ENCODE peak calls at places on chromosome 20, in six cellular contexts. Z is GM23248, S is MM.1S, K is GM23338, M is OCI-LY7, C is HCT116. J is an unnamed sample. For H3K79me2, the result is how much of the 10 kb centered on the place peaks cover.

GRCh38 chr20:34530342-34530741 is 14.1 kb downstream of the DYNLRB1 start:
- DNase-seq in Z (no peak), S (no peak), K (no peak), M (no peak), C (no peak), J (no peak)

GRCh38 chr20:37915800-37916570 is 13.1 kb downstream of the VSTM2L start:
- DNase-seq in Z (no peak), S (no peak), K (peak), M (no peak), C (no peak), J (no peak)

GRCh38 chr20:57548177-57549058 is 12.5 kb upstream of the PCK1 start:
- DNase-seq in Z (no peak), S (no peak), K (no peak), M (no peak), C (no peak), J (peak)

GRCh38 chr20:31523361-31524283 is 9.4 kb downstream of the HM13 start:
- DNase-seq in Z (peak), S (no peak), K (no peak), M (no peak), C (no peak), J (no peak)

GRCh38 chr20:24445510-24446170 is 23.8 kb upstream of the SYNDIG1 start:
- DNase-seq in Z (no peak), S (no peak), K (peak), M (no peak), C (no peak), J (no peak)

GRCh38 chr20:44603327-44603726 is 20.9 kb downstream of the PKIG start:
- DNase-seq in Z (no peak), S (no peak), K (peak), M (no peak), C (no peak), J (no peak)

GRCh38 chr20:33280775-33281174 is 2.2 kb upstream of the BPIFB1 start:
- DNase-seq in Z (no peak), S (no peak), K (no peak), M (no peak), C (no peak), J (no peak)

GRCh38 chr20:17706632-17707031 is 6.9 kb downstream of the BANF2 start:
- DNase-seq in Z (no peak), S (no peak), K (no peak), M (no peak), C (no peak), J (no peak)

GRCh38 chr20:38272961-38273360 is 12.4 kb upstream of the KIAA1755 start:
- DNase-seq in Z (peak), S (no peak), K (no peak), M (no peak), C (no peak), J (no peak)

GRCh38 chr20:370151-370600 is 10.4 kb upstream of the TRIB3 start:
- DNase-seq in Z (no peak), S (no peak), K (no peak), M (no peak), C (no peak), J (peak)

GRCh38 chr20:1813674-1814635 is 81.3 kb upstream of the SIRPA start:
- DNase-seq in Z (no peak), S (no peak), K (no peak), M (no peak), C (no peak), J (no peak)

GRCh38 chr20:48657426-48658197 is 170.2 kb downstream of the PREX1 start:
- DNase-seq in Z (peak), S (peak), K (peak), M (peak), C (peak), J (peak)

GRCh38 chr20:20521736-20522135 is 153.8 kb downstream of the INSM1 start:
- DNase-seq in Z (no peak), S (no peak), K (no peak), M (no peak), C (no peak), J (no peak)

GRCh38 chr20:46343358-46344357 is 35.4 kb upstream of the CDH22 start:
- DNase-seq in Z (no peak), S (no peak), K (no peak), M (no peak), C (no peak), J (peak)

GRCh38 chr20:17661121-17661744 is 20.8 kb downstream of the RRBP1 start:
- DNase-seq in Z (peak), S (no peak), K (no peak), M (no peak), C (no peak), J (no peak)

GRCh38 chr20:24677626-24678328 is 208.3 kb downstream of the SYNDIG1 start:
- DNase-seq in Z (no peak), S (no peak), K (peak), M (no peak), C (no peak), J (no peak)

GRCh38 chr20:33673115-33673410 is 1.2 kb downstream of the NECAB3 start:
- DNase-seq in Z (no peak), S (peak), K (no peak), M (no peak), C (no peak), J (no peak)

GRCh38 chr20:63475209-63475608 is 2.8 kb upstream of the KCNQ2 start:
- DNase-seq in Z (peak), S (no peak), K (peak), M (no peak), C (no peak), J (no peak)

GRCh38 chr20:37223053-37223452 is 38.6 kb downstream of the GHRH start:
- DNase-seq in Z (peak), S (no peak), K (no peak), M (peak), C (no peak), J (peak)

GRCh38 chr20:32982617-32983458 is 21.4 kb downstream of the SUN5 start:
- DNase-seq in Z (no peak), S (no peak), K (no peak), M (no peak), C (no peak), J (no peak)

GRCh38 chr20:25063981-25064380 is 6.0 kb upstream of the ACSS1 start:
- DNase-seq in Z (no peak), S (no peak), K (no peak), M (no peak), C (no peak), J (no peak)

GRCh38 chr20:37630161-37630560 is 63.7 kb upstream of the CTNNBL1 start:
- DNase-seq in Z (no peak), S (no peak), K (no peak), M (no peak), C (no peak), J (no peak)

GRCh38 chr20:54794874-54795273 is 319.5 kb downstream of the DOK5 start:
- DNase-seq in Z (no peak), S (no peak), K (no peak), M (no peak), C (no peak), J (no peak)

DNA sequence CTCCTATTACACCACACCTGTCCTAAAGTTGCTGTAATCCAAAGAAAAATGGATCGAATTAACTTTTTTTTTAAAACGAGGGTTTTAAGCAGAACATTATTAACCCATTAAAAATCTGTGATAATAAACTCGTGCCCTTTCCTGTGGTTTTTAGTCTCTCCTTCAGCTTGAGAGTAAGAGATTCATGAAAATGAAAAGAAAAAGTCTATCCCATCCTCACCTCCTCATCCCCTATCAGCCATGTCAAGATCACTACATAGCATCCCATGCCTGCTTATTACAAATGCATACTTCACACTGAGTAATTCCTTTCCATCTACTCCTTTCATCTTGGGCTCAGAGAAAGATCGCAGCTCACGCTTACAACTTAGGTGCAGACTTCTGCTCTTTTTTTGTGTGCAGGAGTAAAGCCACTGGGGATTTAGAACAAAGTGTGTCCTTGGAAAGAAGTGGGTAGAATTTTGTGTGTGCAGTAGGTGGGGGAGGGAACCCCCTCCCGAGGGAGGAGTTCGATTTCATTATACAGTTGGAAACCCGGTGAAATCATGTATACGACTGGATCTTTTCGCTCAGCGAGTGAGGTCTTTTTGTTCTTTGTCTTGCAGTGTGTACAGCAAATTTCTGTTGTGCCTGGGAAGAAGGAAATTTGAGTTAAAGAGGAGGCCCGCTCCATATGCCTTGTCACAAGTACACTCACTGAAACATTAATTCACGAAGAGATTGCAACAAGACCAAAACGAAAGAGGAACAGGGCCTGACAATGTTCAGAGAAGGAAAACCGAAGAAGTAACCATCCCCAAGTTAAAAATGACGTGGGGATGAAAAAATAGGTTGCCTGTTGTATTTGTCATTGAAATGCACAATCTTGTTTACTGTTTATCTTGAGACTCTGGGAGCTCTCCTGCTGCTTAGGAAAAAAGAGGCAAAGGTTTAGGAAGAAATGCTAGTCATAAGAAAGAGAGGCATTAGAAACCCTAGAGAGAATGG is 146.5 kb upstream of the ZNF217 start:
- DNase-seq in Z (peak), S (peak), K (no peak), M (peak), C (no peak), J (peak)
- H3K79me2 ChIP-seq in Z (under half), S (under half), K (under half), M (under half), C (under half), J (under half)

GRCh38 chr20:60921021-60921622 is 330.9 kb upstream of the CDH4 start:
- DNase-seq in Z (no peak), S (peak), K (peak), M (no peak), C (no peak), J (no peak)
- TF ChIP-seq EZH2phosphoT487 in Z (no peak), S (no peak), K (no peak), M (no peak), C (no peak), J (no peak)

DNA sequence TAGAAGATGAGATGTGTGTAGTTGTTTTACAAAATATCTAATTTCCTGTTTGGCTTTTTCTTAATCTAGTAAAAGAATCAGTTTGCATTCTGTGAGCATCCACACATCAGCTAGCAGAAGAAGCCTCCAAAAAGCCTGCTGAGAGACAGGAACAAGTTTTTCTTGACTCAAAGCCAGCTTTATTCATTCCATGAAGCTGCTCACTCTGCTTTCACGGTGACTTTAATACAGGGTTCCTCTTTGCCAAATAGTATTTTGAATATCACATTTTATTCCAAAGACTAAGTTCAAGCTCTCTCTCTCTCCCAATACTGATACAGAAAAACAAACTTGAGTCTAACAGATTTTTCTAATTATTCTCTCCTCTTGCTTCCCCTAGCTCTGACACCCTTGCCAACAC is 184.4 kb upstream of the SPTLC3 start:
- DNase-seq in Z (no peak), S (no peak), K (no peak), M (no peak), C (no peak), J (no peak)
- H3K4me2 ChIP-seq in Z (no peak), S (no peak), K (no peak), M (no peak), C (no peak), J (no peak)

DNA sequence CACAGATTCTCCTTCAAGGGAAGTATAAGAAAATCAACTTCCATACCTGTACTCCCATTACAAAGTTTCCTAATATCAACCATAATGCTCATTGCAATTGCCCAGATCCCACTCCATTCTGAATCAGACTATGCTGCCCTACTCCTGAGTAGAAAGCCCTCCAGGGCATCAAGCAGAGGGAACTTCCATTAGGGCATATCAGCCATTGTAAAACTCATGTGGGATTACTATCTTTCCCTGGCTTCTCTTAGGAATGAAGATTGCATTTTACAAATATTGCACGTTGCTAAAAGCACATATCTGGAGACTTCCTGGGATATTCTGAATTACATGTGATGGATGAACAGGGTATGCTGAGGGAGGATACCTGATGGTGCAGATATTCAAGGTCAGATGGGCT is 263.2 kb downstream of the FOXA2 start:
- DNase-seq in Z (no peak), S (no peak), K (no peak), M (no peak), C (no peak), J (no peak)
- H3K79me2 ChIP-seq in Z (under half), S (under half), K (under half), M (under half), C (under half), J (under half)

DNA sequence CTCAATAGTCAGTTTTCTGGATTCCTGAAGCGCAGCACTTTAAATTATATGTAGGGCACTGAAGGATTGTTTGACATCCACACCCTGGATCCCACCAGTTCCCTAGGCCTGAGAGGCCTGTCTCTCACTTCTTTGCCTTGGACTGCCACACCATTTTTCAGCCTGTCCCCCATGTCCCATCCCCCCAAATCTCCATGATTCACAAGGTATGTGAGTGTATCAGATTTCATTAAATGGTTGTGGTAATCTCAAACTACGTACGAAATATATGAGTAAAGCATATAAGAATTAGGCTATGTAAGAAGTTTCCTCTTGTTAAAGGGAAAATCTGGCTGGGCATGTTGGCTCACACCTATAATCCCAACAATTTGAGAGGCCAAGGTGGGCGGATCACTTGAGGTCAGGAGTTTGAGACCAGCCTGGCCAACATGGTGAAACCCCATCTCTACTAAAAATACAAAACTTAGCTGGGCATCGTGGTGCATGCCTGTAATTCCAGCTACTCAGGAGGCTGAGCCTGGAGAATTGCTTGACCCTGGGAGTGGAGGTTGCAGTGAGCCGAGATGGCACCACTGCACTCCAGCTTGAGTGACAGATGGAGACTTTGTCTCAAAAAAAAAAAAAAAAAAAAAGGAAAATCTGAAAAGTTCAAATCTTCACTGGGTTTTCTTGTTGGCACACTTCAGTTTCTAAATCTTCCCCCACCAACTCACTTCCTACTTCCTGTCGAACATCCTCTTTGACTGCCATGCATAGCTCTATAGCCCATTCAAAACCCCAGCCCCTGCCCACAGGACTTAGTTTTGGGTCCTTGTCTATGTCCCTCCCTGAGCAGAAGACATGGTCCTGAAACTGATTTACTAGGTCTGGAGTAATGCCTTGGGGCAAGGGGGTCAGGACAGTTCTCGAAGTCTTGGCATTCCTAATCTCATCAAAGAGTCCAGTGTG is 97.3 kb upstream of the SHLD1 start:
- DNase-seq in Z (peak), S (no peak), K (no peak), M (peak), C (no peak), J (peak)
- TF ChIP-seq EZH2phosphoT487 in Z (no peak), S (no peak), K (no peak), M (no peak), C (no peak), J (no peak)

DNA sequence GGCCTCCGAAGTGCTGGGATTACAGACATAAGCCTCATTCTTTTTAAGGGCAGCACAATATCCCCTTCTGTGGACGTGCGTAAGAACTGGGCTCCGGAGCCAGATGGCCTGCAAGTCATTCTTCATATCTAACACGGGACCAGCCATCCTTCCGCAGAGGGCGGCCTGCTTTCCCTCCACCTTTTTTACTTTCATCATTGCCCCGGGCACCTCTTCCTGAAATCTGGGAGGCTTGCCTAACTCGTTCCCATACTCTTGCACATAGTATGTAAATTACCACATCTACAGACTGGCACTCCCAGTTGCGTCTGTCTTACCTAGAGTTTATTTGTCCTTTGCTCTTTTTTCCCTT is 29.9 kb upstream of the SLC23A2 start:
- DNase-seq in Z (no peak), S (no peak), K (no peak), M (no peak), C (no peak), J (no peak)
- H3K4me2 ChIP-seq in Z (no peak), S (no peak), K (no peak), M (no peak), C (no peak), J (no peak)

GRCh38 chr20:3909952-3910366 is 20.8 kb downstream of the PANK2 start:
- DNase-seq in Z (no peak), S (no peak), K (no peak), M (no peak), C (no peak), J (no peak)
- H3K79me2 ChIP-seq in Z (half or more), S (half or more), K (half or more), M (half or more), C (half or more), J (half or more)